ENCODE peak calls at places on chromosomes 4 and X, in four cellular contexts. Q is body of pancreas, A is GM23338, M is cardiac muscle cell. V is an unnamed sample. For H3K4me1, the result is how much of the 10 kb centered on the place peaks cover.

GRCh38 chrX:110733166-110733565 is 62.5 kb downstream of the CHRDL1 start:
- DNase-seq in Q (peak), A (no peak), M (no peak), V (no peak)

GRCh38 chr4:188976644-188977115 is 837.4 kb downstream of the TRIML1 start:
- DNase-seq in A (peak), M (no peak), Q (no peak), V (no peak)

GRCh38 chrX:54193085-54193484 is 10.0 kb upstream of the FAM120C start:
- DNase-seq in Q (no peak), M (no peak), A (no peak), V (no peak)

GRCh38 chrX:154967603-154968002 is 54.9 kb downstream of the F8 start:
- DNase-seq in A (no peak), M (no peak), Q (no peak), V (no peak)

GRCh38 chr4:121256346-121256745 is 92.2 kb upstream of the TNIP3 start:
- DNase-seq in M (peak), A (no peak), Q (peak), V (no peak)

GRCh38 chrX:78024349-78025108 is 55.1 kb upstream of the PGAM4 start:
- DNase-seq in Q (peak), M (peak), A (peak), V (peak)

GRCh38 chr4:24768604-24769003 is 26.8 kb upstream of the SOD3 start:
- DNase-seq in A (no peak), Q (no peak), M (no peak), V (no peak)

GRCh38 chrX:3518870-3519269 is 172.4 kb upstream of the MXRA5 start:
- DNase-seq in Q (peak), M (peak), A (no peak), V (peak)

GRCh38 chr4:145618210-145618911 is 824 bp upstream of the MMAA start:
- DNase-seq in M (no peak), A (no peak), Q (no peak), V (peak)

GRCh38 chrX:3820170-3820569 is 106.7 kb upstream of the PRKX start:
- DNase-seq in A (no peak), M (peak), Q (no peak), V (no peak)

GRCh38 chr4:148998719-148999118 is 556.5 kb upstream of the NR3C2 start:
- DNase-seq in A (peak), Q (no peak), M (peak), V (no peak)

GRCh38 chrX:15838017-15838416 is 16.6 kb downstream of the AP1S2 start:
- DNase-seq in M (no peak), Q (no peak), A (peak), V (no peak)

DNA sequence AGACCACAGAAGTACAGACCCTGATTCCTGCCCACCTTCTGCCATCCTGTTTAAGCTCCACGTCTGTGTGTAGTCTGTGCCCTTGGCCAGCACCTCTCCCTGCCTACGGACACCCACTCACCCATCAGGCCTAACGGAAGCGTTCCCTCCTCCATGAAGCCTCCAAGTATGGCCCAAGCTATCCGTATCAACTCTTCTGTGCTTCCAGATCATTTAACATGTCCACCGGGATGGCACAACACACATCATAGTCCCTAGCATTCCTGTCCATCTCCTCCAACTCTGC is 11.7 kb downstream of the WDR1 start:
- DNase-seq in A (no peak), Q (no peak), M (no peak), V (no peak)
- H3K4me1 ChIP-seq in A (under half), Q (under half), M (half or more), V (half or more)

GRCh38 chr4:147463065-147463464 is 17.8 kb upstream of the EDNRA start:
- DNase-seq in A (no peak), Q (no peak), M (no peak), V (no peak)

GRCh38 chr4:147461161-147461560 is 19.7 kb upstream of the EDNRA start:
- DNase-seq in Q (no peak), A (no peak), M (no peak), V (no peak)

DNA sequence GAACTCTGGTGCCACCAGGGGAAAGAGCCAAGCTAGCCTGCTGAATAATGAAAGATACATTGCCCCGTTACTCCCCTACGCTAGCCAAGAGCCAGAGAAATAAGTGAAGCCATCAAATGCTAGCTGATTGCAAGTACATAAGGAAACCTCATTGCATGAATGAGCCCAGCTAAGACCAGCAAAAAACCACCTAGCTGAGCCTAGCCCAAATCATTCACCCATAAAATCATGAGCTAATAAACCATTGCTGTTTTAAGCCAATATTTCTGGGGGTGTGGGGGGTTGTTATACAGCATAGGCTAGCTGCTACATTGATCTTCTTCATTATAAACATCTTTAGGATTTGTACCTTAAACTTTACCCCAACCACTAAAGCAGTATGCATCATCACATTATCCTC is 15.4 kb upstream of the EDNRA start:
- DNase-seq in A (no peak), M (no peak), Q (no peak), V (no peak)
- H3K4me1 ChIP-seq in A (under half), M (under half), Q (under half), V (under half)

DNA sequence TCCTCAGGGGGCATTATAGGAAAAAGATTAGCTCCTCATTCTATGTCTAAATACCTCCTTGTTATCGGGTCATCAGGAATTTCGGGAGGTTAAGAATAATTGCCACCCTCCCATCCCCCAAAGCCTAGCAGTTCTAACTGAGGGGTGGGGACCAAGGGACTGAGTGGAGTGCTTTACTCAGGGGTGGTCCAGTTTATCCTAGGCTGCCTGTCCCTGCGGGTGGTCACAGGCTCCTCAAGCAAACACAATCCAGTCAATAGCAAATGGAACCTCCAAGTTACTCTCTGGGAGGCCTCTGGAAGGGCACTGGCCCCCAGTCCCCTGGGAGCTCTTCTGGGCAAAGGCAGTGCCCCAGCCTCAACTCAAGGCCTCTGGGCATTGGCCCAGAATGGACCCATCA is 6.7 kb downstream of the ELF4 start:
- DNase-seq in M (no peak), Q (no peak), A (peak), V (peak)
- H3K4me1 ChIP-seq in M (under half), Q (under half), A (under half), V (under half)

DNA sequence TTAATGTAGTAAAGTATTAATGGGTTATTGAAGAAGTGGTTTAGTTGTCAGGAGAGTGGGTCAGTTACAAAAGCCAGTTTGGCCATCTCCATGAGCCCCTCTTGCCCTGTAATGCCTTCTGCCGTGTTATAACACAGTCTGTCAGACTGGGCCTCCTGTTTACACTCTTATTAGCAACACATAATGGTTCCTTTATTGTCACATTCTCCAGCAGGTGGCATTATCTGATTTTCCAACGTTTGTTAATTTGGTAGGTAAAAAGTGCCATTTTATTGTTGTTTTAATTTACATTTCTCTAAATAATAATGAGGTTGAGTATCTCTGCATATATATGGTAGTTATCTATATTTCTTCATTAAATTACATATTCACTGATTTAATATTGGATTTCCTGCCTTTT is 560.8 kb downstream of the FGF13 start:
- DNase-seq in M (no peak), Q (no peak), A (peak), V (no peak)
- H3K4me1 ChIP-seq in M (under half), Q (under half), A (under half), V (under half)

GRCh38 chr4:74206088-74206826 is 48.3 kb downstream of the MTHFD2L start:
- DNase-seq in A (no peak), M (peak), Q (no peak), V (no peak)

GRCh38 chr4:74205559-74205958 is 47.6 kb downstream of the MTHFD2L start:
- DNase-seq in M (no peak), A (no peak), Q (no peak), V (no peak)

GRCh38 chr4:74202062-74202586 is 44.2 kb downstream of the MTHFD2L start:
- DNase-seq in A (no peak), Q (no peak), M (no peak), V (no peak)

GRCh38 chr4:74205046-74205445 is 47.1 kb downstream of the MTHFD2L start:
- DNase-seq in A (no peak), M (no peak), Q (no peak), V (no peak)

DNA sequence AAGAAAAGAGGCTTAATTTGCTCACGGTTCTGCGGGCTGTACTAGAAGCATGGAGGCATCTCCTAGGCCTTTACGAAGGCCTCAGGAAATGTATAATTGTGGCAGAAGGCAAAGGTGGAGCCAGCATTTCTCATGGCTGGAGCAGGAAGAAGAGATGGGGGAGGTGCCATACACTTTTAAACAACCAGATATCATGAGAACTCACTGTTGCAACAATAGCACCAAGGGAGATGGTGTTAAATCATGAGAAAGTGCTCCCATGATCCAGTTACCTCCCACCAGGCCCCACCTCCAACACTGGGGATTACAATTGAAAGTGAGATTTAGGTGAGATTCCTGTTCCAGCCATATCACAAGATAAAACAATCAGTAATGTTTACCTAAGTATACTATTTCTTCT is 45.5 kb downstream of the MTHFD2L start:
- DNase-seq in A (no peak), M (no peak), Q (no peak), V (no peak)
- H3K4me1 ChIP-seq in A (under half), M (under half), Q (under half), V (under half)

GRCh38 chr4:122896270-122896669 is 26.1 kb downstream of the NUDT6 start:
- DNase-seq in M (no peak), A (no peak), Q (no peak), V (no peak)
- H3K4me1 ChIP-seq in M (under half), A (under half), Q (under half), V (under half)

GRCh38 chr4:185255868-185256267 is 46.5 kb downstream of the SNX25 start:
- DNase-seq in M (no peak), A (no peak), Q (no peak), V (no peak)
- H3K4me1 ChIP-seq in M (under half), A (under half), Q (under half), V (under half)

V was measured in mucosa of descending colon.